ENCODE peak calls at places on chromosomes 11 and 22, in five cellular contexts. D is K562, R is IMR-90, W is HepG2, U is SK-N-SH. H is an unnamed sample.

GRCh38 chr11:112903310-112903709 is 57.9 kb upstream of the NCAM1 start:
- DNase-seq in W (no peak), D (no peak), R (no peak), U (no peak), H (no peak)

GRCh38 chr11:69317401-69318092 is 23.6 kb downstream of the MYEOV start:
- DNase-seq in D (no peak), W (no peak), U (no peak), R (peak; percentile 47), H (no peak)

GRCh38 chr11:69298778-69299461 is 5.0 kb downstream of the MYEOV start:
- DNase-seq in D (peak; percentile 10), U (no peak), W (no peak), R (peak; percentile 48), H (no peak)

GRCh38 chr11:10796191-10796590 is 12.5 kb downstream of the EIF4G2 start:
- DNase-seq in U (no peak), W (no peak), D (no peak), R (no peak), H (no peak)

GRCh38 chr11:10565493-10565892 is 3.0 kb downstream of the LYVE1 start:
- DNase-seq in U (no peak), W (no peak), R (no peak), D (no peak), H (no peak)

GRCh38 chr11:67468056-67468455 is 995 bp downstream of the TMEM134 start:
- DNase-seq in D (no peak), U (peak; percentile 19), W (no peak), R (no peak), H (no peak)

GRCh38 chr11:129992161-129992944 is 10.3 kb downstream of the PRDM10 start:
- DNase-seq in U (peak; percentile 67), R (peak; percentile 22), D (peak; percentile 74), W (peak; percentile 82), H (no peak)

GRCh38 chr11:15113381-15113780 is 1.3 kb upstream of the INSC start:
- DNase-seq in W (no peak), R (no peak), D (no peak), U (no peak), H (peak; percentile 73)

GRCh38 chr11:128481135-128481534 is 106.2 kb downstream of the ETS1 start:
- DNase-seq in U (no peak), W (no peak), D (no peak), R (peak; percentile 93), H (no peak)

GRCh38 chr11:34585870-34586654 is 34.8 kb upstream of the EHF start:
- DNase-seq in W (peak; percentile 70), U (peak; percentile 33), D (peak; percentile 71), R (peak; percentile 71), H (peak; percentile 20)

GRCh38 chr11:99068832-99069231 is 48.1 kb downstream of the CNTN5 start:
- DNase-seq in U (no peak), W (no peak), R (no peak), D (no peak), H (no peak)

GRCh38 chr11:75786101-75786736 is 17.6 kb downstream of the DGAT2 start:
- DNase-seq in D (no peak), U (no peak), R (no peak), W (peak; percentile 58), H (no peak)

GRCh38 chr22:35549338-35549737 is 8.7 kb downstream of the RASD2 start:
- DNase-seq in U (no peak), R (no peak), D (no peak), W (no peak), H (no peak)

GRCh38 chr22:42208362-42208761 is 62.1 kb downstream of the TCF20 start:
- DNase-seq in D (no peak), R (no peak), U (no peak), W (no peak), H (no peak)

GRCh38 chr11:66068154-66068821 is 1.8 kb upstream of the PACS1 start:
- DNase-seq in D (peak; percentile 81), U (peak; percentile 86), W (peak; percentile 57), R (peak; percentile 68), H (no peak)

GRCh38 chr11:75188671-75189070 is 37.8 kb downstream of the SLCO2B1 start:
- DNase-seq in D (no peak), R (no peak), W (no peak), U (no peak), H (no peak)

GRCh38 chr11:2210366-2211112 is 38.9 kb upstream of the TH start:
- DNase-seq in W (no peak), R (no peak), D (no peak), U (no peak), H (no peak)

GRCh38 chr11:57340228-57340627 is 2.1 kb downstream of the P2RX3 start:
- DNase-seq in R (no peak), U (peak; percentile 59), D (peak; percentile 76), W (no peak), H (no peak)

GRCh38 chr22:38786631-38787030 is 7.3 kb downstream of the DNAL4 start:
- DNase-seq in U (no peak), R (no peak), W (no peak), D (no peak), H (no peak)

GRCh38 chr22:20206709-20207215 is 55.9 kb upstream of the CCDC188 start:
- DNase-seq in U (no peak), R (peak; percentile 22), W (no peak), D (peak; percentile 90), H (no peak)

GRCh38 chr11:68889948-68890446 is 13.6 kb downstream of the MRPL21 start:
- DNase-seq in D (peak; percentile 32), U (peak; percentile 89), R (peak; percentile 70), W (no peak), H (no peak)

GRCh38 chr11:110463153-110463552 is 33.4 kb downstream of the FDX1 start:
- DNase-seq in U (peak; percentile 49), D (peak; percentile 51), W (no peak), R (peak; percentile 66), H (no peak)

GRCh38 chr22:21032037-21032842 is at the start of gene SLC7A4:
- DNase-seq in W (no peak), R (no peak), U (peak; percentile 64), D (no peak), H (no peak)

GRCh38 chr11:46725338-46726205 is 6.6 kb downstream of the F2 start:
- DNase-seq in W (no peak), U (no peak), R (no peak), D (no peak), H (no peak)

GRCh38 chr11:60169264-60169915 is 13.5 kb downstream of the MS4A6A start:
- DNase-seq in R (no peak), U (no peak), D (peak; percentile 58), W (peak; percentile 33), H (no peak)

GRCh38 chr11:10893713-10894112 is 35.9 kb upstream of the ZBED5 start:
- DNase-seq in R (peak; percentile 89), U (no peak), D (no peak), W (peak; percentile 50), H (no peak)

GRCh38 chr22:19844423-19845368 is 10.0 kb downstream of the GNB1L start:
- DNase-seq in U (peak; percentile 80), R (peak; percentile 40), D (no peak), W (no peak), H (no peak)

GRCh38 chr11:117231637-117232021 is 244 bp downstream of the PCSK7 start:
- DNase-seq in U (no peak), W (no peak), D (peak; percentile 21), R (no peak), H (no peak)

GRCh38 chr11:117230286-117230961 is 1.4 kb downstream of the PCSK7 start:
- DNase-seq in U (no peak), W (no peak), D (no peak), R (peak; percentile 51), H (peak; percentile 45)

GRCh38 chr11:117232022-117232878 is at the start of the genes PCSK7 and RNF214:
- DNase-seq in W (peak; percentile 53), U (peak; percentile 99), R (peak; percentile 61), D (peak; percentile 84), H (peak; percentile 20)

GRCh38 chr11:117230981-117231636 is 764 bp downstream of the PCSK7 start:
- DNase-seq in R (no peak), D (no peak), U (no peak), W (no peak), H (no peak)

GRCh38 chr11:117232911-117233409 is 489 bp downstream of the RNF214 start:
- DNase-seq in W (no peak), D (peak; percentile 29), R (no peak), U (peak; percentile 83), H (no peak)
- TF ChIP-seq MXI1 in W (no peak), D (no peak), R (no peak), U (no peak), H (no peak)

GRCh38 chr11:117841582-117842031 is 17.1 kb upstream of the FXYD2 start:
- DNase-seq in U (no peak), D (no peak), R (no peak), W (no peak), H (no peak)
- TF ChIP-seq MXI1 in U (no peak), D (no peak), R (no peak), W (no peak), H (no peak)

GRCh38 chr11:28245131-28245530 is 136.9 kb downstream of the METTL15 start:
- DNase-seq in R (peak; percentile 16), W (no peak), D (no peak), U (no peak), H (no peak)

GRCh38 chr11:28241760-28242159 is 133.6 kb downstream of the METTL15 start:
- DNase-seq in W (no peak), R (no peak), D (no peak), U (no peak), H (no peak)

GRCh38 chr11:28242596-28242995 is 134.4 kb downstream of the METTL15 start:
- DNase-seq in W (no peak), U (no peak), R (no peak), D (no peak), H (no peak)

GRCh38 chr11:28243057-28243456 is 134.9 kb downstream of the METTL15 start:
- DNase-seq in R (no peak), D (no peak), U (no peak), W (no peak), H (no peak)

DNA sequence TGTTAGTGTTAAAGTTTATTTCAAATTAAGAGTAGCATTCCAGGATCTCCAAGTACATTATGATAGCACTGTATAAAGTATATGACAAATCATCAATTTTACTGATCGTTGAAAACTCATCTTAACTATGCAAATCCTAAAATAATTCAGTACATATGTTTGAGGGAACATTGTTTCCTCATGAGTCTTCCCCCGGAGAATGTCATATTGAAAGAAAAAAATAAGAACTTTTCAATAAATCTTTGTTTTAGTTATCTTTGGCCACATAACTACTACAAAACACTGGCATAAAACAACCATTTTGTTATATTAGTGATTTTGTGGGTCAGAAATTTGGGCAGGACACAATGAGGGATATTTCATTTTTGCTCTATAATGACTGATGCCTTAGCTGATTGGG is 135.4 kb downstream of the METTL15 start:
- DNase-seq in R (peak; percentile 14), D (no peak), U (no peak), W (no peak), H (no peak)
- TF ChIP-seq MXI1 in R (no peak), D (no peak), U (no peak), W (no peak), H (no peak)

GRCh38 chr22:29798318-29798717 is 31.1 kb downstream of the UQCR10 start:
- DNase-seq in U (no peak), W (no peak), D (peak; percentile 20), R (no peak), H (peak; percentile 46)

GRCh38 chr22:29798801-29799200 is 31.6 kb downstream of the UQCR10 start:
- DNase-seq in W (no peak), R (no peak), U (no peak), D (no peak), H (no peak)

GRCh38 chr22:29801153-29801552 is 34.0 kb downstream of the UQCR10 start:
- DNase-seq in D (no peak), W (no peak), U (no peak), R (no peak), H (no peak)

GRCh38 chr22:29797351-29797750 is 30.2 kb downstream of the UQCR10 start:
- DNase-seq in W (no peak), R (no peak), D (no peak), U (no peak), H (peak; percentile 71)

GRCh38 chr22:29799217-29799680 is 32.1 kb downstream of the UQCR10 start:
- DNase-seq in U (peak; percentile 71), D (peak; percentile 84), R (peak; percentile 94), W (peak; percentile 90), H (no peak)
- TF ChIP-seq MXI1 in U (no peak), D (no peak), R (peak; percentile 39), W (no peak), H (no peak)